ENCODE peak calls at places on chromosomes 11 and 22, in seven cellular contexts. Y is IMR-90, A is H9, O is H1, X is mesendoderm, M is mesenchymal stem cell, R is trophoblast cell. C is an unnamed sample.

GRCh38 chr11:65316979-65317786 is 2.5 kb downstream of the CDC42EP2 start:
- DNase-seq in A (peak; percentile 81), M (peak; percentile 62), R (no peak), X (peak; percentile 60), O (peak; percentile 62), Y (peak; percentile 84), C (no peak)

GRCh38 chr11:2578006-2578933 is 121.5 kb downstream of the KCNQ1OT1 start:
- DNase-seq in Y (no peak), R (no peak), M (no peak), X (no peak), A (peak; percentile 21), O (no peak), C (no peak)

GRCh38 chr11:131418214-131418613 is 47.8 kb downstream of the NTM start:
- DNase-seq in M (no peak), A (no peak), O (no peak), R (no peak), Y (no peak), X (peak; percentile 40), C (no peak)

GRCh38 chr11:119727523-119728081 is 1.4 kb downstream of the NECTIN1 start:
- DNase-seq in Y (no peak), R (no peak), M (peak; percentile 27), O (peak; percentile 75), X (peak; percentile 71), A (peak; percentile 66), C (peak; percentile 88)

GRCh38 chr11:9142732-9143131 is 51.3 kb upstream of the SCUBE2 start:
- DNase-seq in R (no peak), M (no peak), A (no peak), Y (no peak), O (no peak), X (no peak), C (no peak)

GRCh38 chr22:41917906-41918791 is 3.3 kb upstream of the SHISA8 start:
- DNase-seq in X (no peak), R (no peak), Y (peak; percentile 63), O (no peak), M (peak; percentile 52), A (no peak), C (no peak)

GRCh38 chr22:39498368-39498767 is 3.7 kb upstream of the MIEF1 start:
- DNase-seq in Y (no peak), M (no peak), A (no peak), O (no peak), X (no peak), R (no peak), C (no peak)

GRCh38 chr11:123235117-123235686 is 40.2 kb upstream of the CLMP start:
- DNase-seq in R (peak; percentile 22), Y (no peak), A (peak; percentile 76), O (peak; percentile 89), X (peak; percentile 61), M (no peak), C (no peak)

GRCh38 chr11:67322049-67322448 is 18.7 kb downstream of the SSH3 start:
- DNase-seq in R (no peak), A (no peak), O (no peak), Y (no peak), X (no peak), M (no peak), C (no peak)

GRCh38 chr11:67285541-67286498 is 3.3 kb upstream of the ANKRD13D start:
- DNase-seq in A (no peak), R (no peak), X (no peak), Y (no peak), M (no peak), O (no peak), C (no peak)

GRCh38 chr11:123183391-123184099 is 11.5 kb downstream of the CLMP start:
- DNase-seq in M (no peak), R (no peak), X (no peak), Y (no peak), O (no peak), A (no peak), C (no peak)

GRCh38 chr22:48245119-48245485 is 1482.7 kb downstream of the TBC1D22A start:
- DNase-seq in M (no peak), X (no peak), A (no peak), R (no peak), Y (no peak), O (no peak), C (no peak)

GRCh38 chr11:8223513-8223899 is 40.2 kb downstream of the LMO1 start:
- DNase-seq in X (no peak), Y (peak; percentile 11), M (no peak), R (peak; percentile 23), O (no peak), A (no peak), C (no peak)

GRCh38 chr11:59967677-59968394 is 4.0 kb downstream of the OOSP4A start:
- DNase-seq in O (no peak), M (no peak), R (no peak), X (no peak), Y (no peak), A (no peak), C (no peak)

GRCh38 chr11:10938650-10939387 is 81.0 kb upstream of the ZBED5 start:
- DNase-seq in A (no peak), X (no peak), Y (no peak), M (no peak), R (no peak), O (no peak), C (no peak)

GRCh38 chr22:33620085-33620484 is 300.2 kb downstream of the LARGE1 start:
- DNase-seq in Y (no peak), X (no peak), A (no peak), R (no peak), O (no peak), M (no peak), C (no peak)

GRCh38 chr11:86360775-86361395 is 13.8 kb upstream of the CCDC81 start:
- DNase-seq in A (no peak), M (peak; percentile 63), R (no peak), X (peak; percentile 72), Y (peak; percentile 73), O (no peak), C (no peak)

GRCh38 chr11:28738549-28738948 is 630.4 kb downstream of the METTL15 start:
- DNase-seq in R (no peak), X (no peak), Y (peak; percentile 34), A (no peak), M (peak; percentile 25), O (no peak), C (no peak)

GRCh38 chr11:60700689-60701508 is 1.5 kb downstream of the MS4A8 start:
- DNase-seq in X (peak; percentile 79), O (peak; percentile 67), A (peak; percentile 62), R (no peak), Y (no peak), M (no peak), C (peak; percentile 48)

GRCh38 chr22:45469573-45470383 is 32.9 kb upstream of the FBLN1 start:
- DNase-seq in A (no peak), O (no peak), X (no peak), Y (no peak), M (no peak), R (peak; percentile 56), C (no peak)

DNA sequence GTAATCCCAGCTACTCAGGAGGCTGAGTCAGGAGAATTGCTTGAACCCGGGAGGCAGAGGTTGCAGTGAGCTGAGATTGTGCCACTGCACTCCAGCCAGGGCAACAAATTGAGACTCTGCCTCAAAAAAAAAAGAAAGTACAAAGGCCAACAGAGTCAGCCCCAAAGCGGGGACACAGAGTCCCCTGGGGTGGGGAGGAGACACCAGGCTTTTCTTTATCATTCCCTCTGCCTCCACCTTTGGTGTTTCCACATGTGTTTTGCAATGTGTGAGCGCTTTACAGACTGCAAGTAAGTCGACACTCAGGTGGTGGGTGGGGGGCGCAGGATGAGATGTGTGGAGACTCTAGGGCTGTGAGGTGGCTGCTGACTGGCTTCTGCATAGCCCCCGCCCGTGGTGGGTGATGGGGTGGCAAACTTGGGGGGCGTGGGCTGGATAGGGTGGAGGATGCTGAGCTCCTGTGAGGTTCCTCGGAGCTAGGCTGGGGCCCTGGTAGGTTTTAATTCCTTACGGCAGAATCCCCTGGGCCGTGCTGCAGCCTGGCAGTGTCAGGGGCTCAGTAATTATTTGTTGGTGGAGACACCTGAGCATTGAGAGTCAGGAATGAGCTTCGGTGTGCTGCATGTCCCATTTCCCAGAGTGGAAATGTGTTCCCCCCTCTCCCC is 177.2 kb downstream of the CTTN start:
- DNase-seq in M (no peak), R (no peak), A (no peak), Y (no peak), X (no peak), O (peak; percentile 45), C (no peak)
- H3K23ac ChIP-seq in M (no peak overlapping the region), R (no peak overlapping the region), A (no peak overlapping the region), Y (no peak overlapping the region), X (no peak overlapping the region), O (no peak overlapping the region), C (no peak overlapping the region)

GRCh38 chr11:1483445-1483961 is 3.1 kb downstream of the MOB2 start:
- DNase-seq in M (no peak), Y (no peak), O (no peak), R (no peak), X (no peak), A (no peak), C (no peak)
- H3K27ac ChIP-seq in M (no peak overlapping the region), Y (no peak overlapping the region), O (no peak overlapping the region), R (no peak overlapping the region), X (no peak overlapping the region), A (no peak overlapping the region), C (no peak overlapping the region)

DNA sequence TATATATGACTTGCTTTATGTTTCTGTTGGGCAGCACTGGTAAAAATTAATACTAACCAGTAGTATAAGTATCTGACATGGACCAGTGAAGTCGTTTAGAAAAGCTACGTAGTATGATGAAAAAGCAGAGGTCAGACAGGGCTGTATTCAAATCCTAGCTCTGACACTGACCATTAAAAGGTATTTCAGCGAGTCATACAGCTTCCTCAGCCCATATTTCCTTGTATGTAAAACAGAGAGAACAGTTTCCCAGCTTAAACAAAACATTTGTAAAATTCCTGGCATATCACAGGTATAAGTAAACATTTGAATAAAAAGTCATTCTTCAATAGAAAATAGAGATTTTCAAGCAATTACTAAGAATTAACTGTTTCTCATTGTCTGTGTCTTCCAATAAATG is 4.2 kb downstream of the NOX4 start:
- DNase-seq in M (no peak), X (peak; percentile 49), O (no peak), R (no peak), Y (peak; percentile 75), A (no peak), C (no peak)
- H3K23ac ChIP-seq in M (no peak overlapping the region), X (no peak overlapping the region), O (no peak overlapping the region), R (no peak overlapping the region), Y (peak overlapping the region; percentile 89), A (no peak overlapping the region), C (no peak overlapping the region)

DNA sequence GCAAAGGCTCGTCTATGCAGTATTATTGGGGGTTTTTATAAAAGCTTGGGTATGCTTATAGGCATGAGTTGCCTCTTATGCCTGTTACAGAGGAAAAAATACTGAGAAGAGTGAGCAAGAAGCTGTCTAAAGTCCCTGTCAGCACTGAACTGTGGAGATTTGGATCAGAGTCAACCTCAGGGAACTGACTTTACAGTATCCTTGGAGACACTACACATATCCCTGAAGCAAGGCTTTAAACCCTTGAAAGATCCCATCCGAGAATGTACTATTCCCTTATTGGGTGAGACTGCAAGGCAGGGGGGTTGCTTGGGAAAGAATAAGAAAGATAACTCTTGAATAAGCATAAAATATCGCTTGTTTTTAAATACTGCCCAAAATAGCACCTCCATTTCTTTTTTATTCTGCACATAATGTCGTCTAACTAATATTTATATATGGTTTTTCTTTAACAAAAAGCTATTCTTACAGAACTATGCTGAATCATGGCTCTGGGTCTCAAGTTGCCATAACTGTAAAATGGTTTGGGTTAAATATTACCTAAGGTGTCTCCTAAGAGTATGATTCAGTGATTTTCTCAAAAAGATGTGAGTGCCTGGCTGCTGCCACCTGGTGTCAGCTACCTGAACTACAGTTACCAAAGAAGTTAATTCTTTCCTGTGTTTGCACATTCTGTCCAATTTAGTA is 1062.8 kb downstream of the DLG2 start:
- DNase-seq in M (peak; percentile 43), R (peak; percentile 59), A (no peak), X (peak; percentile 36), O (no peak), Y (peak; percentile 44), C (peak; percentile 35)
- H3K27ac ChIP-seq in M (peak overlapping the region; percentile 93), R (no peak overlapping the region), A (no peak overlapping the region), X (no peak overlapping the region), O (no peak overlapping the region), Y (no peak overlapping the region), C (no peak overlapping the region)